ENCODE peak calls at places on chromosomes 5 and 9, in five cellular contexts. Z is GM12878, T is HepG2, N is NT2/D1, K is H1. H is an unnamed sample.

GRCh38 chr9:385818-386398 is 171.2 kb downstream of the DOCK8 start:
- DNase-seq in Z (no peak), T (peak), N (peak), K (no peak), H (peak)

GRCh38 chr9:89522261-89522978 is 24.5 kb upstream of the SEMA4D start:
- DNase-seq in Z (peak), T (no peak), N (no peak), K (no peak), H (no peak)

GRCh38 chr5:9715891-9716335 is 85.8 kb upstream of the TAS2R1 start:
- DNase-seq in Z (no peak), T (no peak), N (no peak), K (no peak), H (no peak)

GRCh38 chr5:69231851-69232250 is 2.8 kb upstream of the CDK7 start:
- DNase-seq in Z (no peak), T (no peak), N (no peak), K (no peak), H (no peak)

GRCh38 chr5:4924581-4924980 is 215.5 kb upstream of the ADAMTS16 start:
- DNase-seq in Z (no peak), T (no peak), N (no peak), K (no peak), H (no peak)

GRCh38 chr9:95079461-95079860 is 238.0 kb downstream of the FANCC start:
- DNase-seq in Z (no peak), T (no peak), N (no peak), K (no peak), H (no peak)

GRCh38 chr9:26893030-26893676 is 551 bp upstream of the CAAP1 start:
- DNase-seq in Z (no peak), T (no peak), N (no peak), K (no peak), H (no peak)

GRCh38 chr5:177306674-177307543 is 3.3 kb downstream of the PRELID1 start:
- DNase-seq in Z (no peak), T (no peak), N (no peak), K (no peak), H (no peak)

GRCh38 chr5:144698454-144698853 is 527.8 kb downstream of the KCTD16 start:
- DNase-seq in Z (no peak), T (no peak), N (no peak), K (no peak), H (no peak)

GRCh38 chr5:54785729-54786548 is 199.5 kb downstream of the ESM1 start:
- DNase-seq in Z (peak), T (no peak), N (no peak), K (no peak), H (no peak)

GRCh38 chr9:19386469-19387044 is 6.5 kb upstream of the RPS6 start:
- DNase-seq in Z (no peak), T (no peak), N (no peak), K (no peak), H (no peak)

GRCh38 chr5:177402271-177403043 is 2.0 kb upstream of the PFN3 start:
- DNase-seq in Z (no peak), T (no peak), N (peak), K (peak), H (peak)

GRCh38 chr5:141199359-141200235 is at the start of gene PCDHB11:
- DNase-seq in Z (no peak), T (peak), N (peak), K (no peak), H (no peak)

GRCh38 chr5:164013077-164013670 is 507.8 kb downstream of the MAT2B start:
- DNase-seq in Z (peak), T (peak), N (peak), K (peak), H (peak)

GRCh38 chr5:73709536-73710129 is 83.6 kb downstream of the ARHGEF28 start:
- DNase-seq in Z (no peak), T (peak), N (no peak), K (no peak), H (no peak)

GRCh38 chr5:150783422-150783928 is 4.9 kb downstream of the SMIM3 start:
- DNase-seq in Z (peak), T (no peak), N (no peak), K (no peak), H (peak)

GRCh38 chr5:56102885-56103284 is 108.1 kb upstream of the IL6ST start:
- DNase-seq in Z (no peak), T (no peak), N (no peak), K (no peak), H (no peak)

GRCh38 chr9:29456940-29457339 is 1883.7 kb upstream of the C9orf72 start:
- DNase-seq in Z (no peak), T (no peak), N (no peak), K (no peak), H (no peak)

GRCh38 chr5:135204151-135204600 is 170.1 kb upstream of the PITX1 start:
- DNase-seq in Z (no peak), T (peak), N (no peak), K (no peak), H (no peak)

GRCh38 chr5:173451031-173451430 is 122.8 kb upstream of the STC2 start:
- DNase-seq in Z (no peak), T (peak), N (peak), K (peak), H (peak)

GRCh38 chr5:120552638-120553037 is 88.5 kb downstream of the PRR16 start:
- DNase-seq in Z (no peak), T (no peak), N (no peak), K (no peak), H (no peak)

GRCh38 chr9:116706310-116707290 is 19.5 kb downstream of the TRIM32 start:
- DNase-seq in Z (no peak), T (no peak), N (no peak), K (no peak), H (no peak)

GRCh38 chr9:69392826-69393225 is 67.8 kb downstream of the ENTREP1 start:
- DNase-seq in Z (no peak), T (no peak), N (no peak), K (no peak), H (no peak)

GRCh38 chr5:134206627-134207160 is 19.2 kb downstream of the PPP2CA start:
- DNase-seq in Z (no peak), T (no peak), N (no peak), K (no peak), H (no peak)

GRCh38 chr5:68436686-68437520 is 221.3 kb downstream of the PIK3R1 start:
- DNase-seq in Z (no peak), T (no peak), N (no peak), K (no peak), H (no peak)

GRCh38 chr5:132471944-132472343 is 18.6 kb downstream of the IRF1 start:
- DNase-seq in Z (no peak), T (no peak), N (no peak), K (no peak), H (no peak)

GRCh38 chr5:151601376-151601775 is 10.2 kb upstream of the FAT2 start:
- DNase-seq in Z (no peak), T (no peak), N (no peak), K (no peak), H (no peak)

GRCh38 chr5:40720071-40720470 is 35.7 kb downstream of the TTC33 start:
- DNase-seq in Z (no peak), T (no peak), N (no peak), K (no peak), H (no peak)

GRCh38 chr9:132023409-132024180 is 56.1 kb downstream of the MED27 start:
- DNase-seq in Z (no peak), T (no peak), N (no peak), K (no peak), H (no peak)

GRCh38 chr5:33235304-33235703 is 205.5 kb upstream of the TARS1 start:
- DNase-seq in Z (no peak), T (no peak), N (no peak), K (no peak), H (no peak)

GRCh38 chr5:33235824-33236223 is 204.9 kb upstream of the TARS1 start:
- DNase-seq in Z (peak), T (no peak), N (no peak), K (no peak), H (no peak)

GRCh38 chr5:33240552-33240951 is 200.2 kb upstream of the TARS1 start:
- DNase-seq in Z (no peak), T (no peak), N (no peak), K (no peak), H (no peak)

GRCh38 chr5:33238826-33239670 is 201.7 kb upstream of the TARS1 start:
- DNase-seq in Z (no peak), T (no peak), N (no peak), K (no peak), H (no peak)

GRCh38 chr5:33237471-33237870 is 203.3 kb upstream of the TARS1 start:
- DNase-seq in Z (no peak), T (no peak), N (no peak), K (no peak), H (no peak)
- TF ChIP-seq SUZ12 in Z (no peak), T (no peak), N (no peak), K (no peak), H (no peak)

GRCh38 chr5:131270809-131271208 is 7.0 kb downstream of the CDC42SE2 start:
- DNase-seq in Z (no peak), T (no peak), N (no peak), K (no peak), H (no peak)
- TF ChIP-seq SUZ12 in Z (no peak), T (no peak), N (no peak), K (no peak), H (no peak)

DNA sequence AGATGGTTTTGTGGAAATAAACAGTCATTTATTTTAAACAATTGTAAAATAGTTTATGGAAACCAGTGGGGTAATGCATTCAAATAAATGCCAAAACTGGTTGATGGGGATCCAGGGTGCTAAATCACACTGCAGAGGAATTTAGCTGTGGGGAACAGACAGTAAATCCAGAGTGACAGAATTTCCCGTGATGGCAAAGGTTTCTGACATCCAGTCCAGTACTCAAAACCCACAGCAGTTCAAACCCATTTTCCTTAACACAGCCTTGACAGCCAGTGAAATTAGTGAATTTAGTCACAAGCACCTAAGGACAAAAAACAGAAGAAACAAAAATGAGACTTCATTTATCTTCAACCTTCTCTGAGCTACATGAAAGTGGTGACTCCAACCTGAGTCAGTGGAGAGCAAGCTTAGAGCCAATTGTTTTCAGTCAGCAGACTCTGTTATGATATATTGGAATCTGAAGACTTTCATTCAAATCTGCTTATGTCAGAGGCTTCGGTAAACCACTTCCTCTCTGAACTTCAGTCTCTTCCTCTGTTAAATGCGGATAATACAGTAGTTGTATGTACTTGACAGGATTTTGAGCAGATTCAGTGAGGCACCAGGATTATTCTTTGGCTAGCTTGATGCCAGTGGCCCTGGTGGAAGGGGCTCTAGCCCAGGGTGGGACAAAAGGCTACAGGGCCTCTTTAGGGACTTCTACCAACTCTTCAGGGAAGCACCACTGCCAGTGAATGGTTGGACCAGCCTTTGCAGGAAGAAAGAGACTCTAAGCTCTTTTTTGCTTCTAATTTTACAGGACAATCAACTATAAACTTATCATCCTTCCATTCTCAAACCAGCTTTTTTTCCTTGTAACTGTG is 185.3 kb downstream of the MAPKAP1 start:
- DNase-seq in Z (no peak), T (peak), N (no peak), K (no peak), H (no peak)
- TF ChIP-seq SUZ12 in Z (no peak), T (no peak), N (no peak), K (no peak), H (no peak)

GRCh38 chr5:149125386-149125891 is 15.9 kb upstream of the ABLIM3 start:
- DNase-seq in Z (no peak), T (peak), N (no peak), K (peak), H (no peak)

GRCh38 chr5:149127394-149127955 is 13.8 kb upstream of the ABLIM3 start:
- DNase-seq in Z (no peak), T (no peak), N (no peak), K (no peak), H (no peak)

GRCh38 chr5:149129181-149129580 is 12.1 kb upstream of the ABLIM3 start:
- DNase-seq in Z (no peak), T (no peak), N (no peak), K (no peak), H (no peak)

GRCh38 chr5:149128023-149128875 is 13.0 kb upstream of the ABLIM3 start:
- DNase-seq in Z (no peak), T (no peak), N (no peak), K (no peak), H (peak)

GRCh38 chr5:149126898-149127297 is 14.4 kb upstream of the ABLIM3 start:
- DNase-seq in Z (no peak), T (no peak), N (no peak), K (no peak), H (no peak)
- TF ChIP-seq SUZ12 in Z (no peak), T (no peak), N (no peak), K (no peak), H (no peak)

H was measured in HEK293T.